ENCODE peak calls at places on chromosomes 1 and 21, in six cellular contexts. Z is lung, A is HCT116, D is heart right ventricle, G is heart left ventricle, R is foreskin keratinocyte. F is an unnamed sample. For H3K4me1, the result is how much of the 10 kb centered on the place peaks cover.

GRCh38 chr1:231357831-231358354 is 19.8 kb downstream of the SPRTN start:
- DNase-seq in A (peak), R (peak), D (peak), Z (peak), G (peak), F (no peak)

GRCh38 chr1:209689484-209689883 is 14.3 kb downstream of the G0S2 start:
- DNase-seq in A (no peak), D (no peak), Z (no peak), G (no peak), R (peak), F (no peak)

GRCh38 chr1:18886003-18886335 is 16.4 kb downstream of the ALDH4A1 start:
- DNase-seq in Z (no peak), G (no peak), R (peak), D (no peak), A (no peak), F (no peak)

GRCh38 chr1:162696286-162696862 is 64.1 kb downstream of the DDR2 start:
- DNase-seq in A (peak), G (peak), R (peak), Z (peak), D (peak), F (peak)

GRCh38 chr1:168333562-168334256 is 53.0 kb downstream of the TBX19 start:
- DNase-seq in G (no peak), A (no peak), Z (no peak), R (no peak), D (no peak), F (no peak)

GRCh38 chr1:29473167-29473855 is 237.0 kb downstream of the PTPRU start:
- DNase-seq in Z (no peak), G (no peak), R (no peak), D (no peak), A (no peak), F (no peak)

GRCh38 chr21:44751799-44752636 is 40.6 kb upstream of the TSPEAR start:
- DNase-seq in A (no peak), D (no peak), G (no peak), Z (no peak), R (no peak), F (no peak)

GRCh38 chr1:174965006-174965971 is 34.5 kb upstream of the CACYBP start:
- DNase-seq in D (no peak), A (no peak), Z (no peak), G (no peak), R (no peak), F (no peak)

GRCh38 chr1:200306954-200307754 is 102.7 kb downstream of the ZNF281 start:
- DNase-seq in A (peak), D (peak), Z (no peak), R (no peak), G (no peak), F (no peak)

GRCh38 chr1:5720936-5721335 is 271.3 kb downstream of the NPHP4 start:
- DNase-seq in G (no peak), A (no peak), R (peak), D (no peak), Z (no peak), F (no peak)

GRCh38 chr1:21827141-21827679 is 15.1 kb downstream of the LDLRAD2 start:
- DNase-seq in Z (no peak), D (no peak), R (no peak), G (no peak), A (no peak), F (no peak)

GRCh38 chr21:39136711-39137110 is 46.5 kb downstream of the PSMG1 start:
- DNase-seq in Z (peak), R (no peak), A (no peak), G (no peak), D (no peak), F (no peak)

GRCh38 chr1:150976401-150976821 is 1.8 kb upstream of the CERS2 start:
- DNase-seq in G (no peak), A (no peak), D (no peak), R (no peak), Z (no peak), F (no peak)

GRCh38 chr1:49060766-49061165 is 284.1 kb upstream of the BEND5 start:
- DNase-seq in R (no peak), A (no peak), G (no peak), D (no peak), Z (no peak), F (no peak)

GRCh38 chr1:233654667-233655432 is 40.9 kb downstream of the KCNK1 start:
- DNase-seq in D (no peak), Z (no peak), A (peak), R (peak), G (no peak), F (no peak)

DNA sequence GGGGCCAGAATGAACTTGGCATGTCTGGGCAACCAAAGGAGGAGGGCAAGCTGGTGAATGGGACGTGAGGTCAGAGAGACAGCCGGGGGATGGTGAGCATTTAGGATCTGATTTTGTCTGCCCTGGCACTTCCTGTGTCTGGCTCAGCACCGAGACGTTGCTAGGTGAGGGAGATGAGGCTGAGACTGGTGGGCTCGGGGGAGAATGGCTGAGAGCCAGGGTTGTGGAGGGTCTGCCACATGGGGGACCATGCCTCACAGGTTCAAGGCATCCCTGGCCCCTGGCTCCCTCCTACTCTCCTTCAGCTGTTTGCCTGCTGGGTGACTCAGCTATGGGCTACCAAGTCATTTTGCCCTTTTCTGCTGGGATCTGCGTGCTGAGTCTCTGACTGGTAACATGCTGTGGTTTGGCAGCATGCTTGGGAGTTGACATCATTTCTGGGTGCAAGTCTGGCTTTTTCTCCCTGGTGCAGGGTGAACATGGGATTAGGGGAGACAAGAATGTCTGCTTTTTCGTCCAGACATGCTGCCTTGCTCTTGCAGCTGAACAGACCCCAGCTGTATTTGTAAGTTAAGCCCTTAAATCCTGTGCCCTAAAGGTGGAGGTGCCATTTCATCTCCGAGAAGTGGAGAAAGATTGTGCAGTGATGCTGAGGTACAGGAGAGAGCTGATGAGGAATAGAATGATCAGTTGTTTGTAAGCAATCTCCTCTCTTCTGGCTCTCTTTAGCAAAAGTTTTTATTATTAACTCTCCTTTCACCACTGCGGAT is 17.6 kb downstream of the GALNT2 start:
- DNase-seq in R (peak), A (peak), G (peak), D (peak), Z (peak), F (no peak)
- H3K4me1 ChIP-seq in R (under half), A (under half), G (under half), D (under half), Z (under half), F (half or more)

DNA sequence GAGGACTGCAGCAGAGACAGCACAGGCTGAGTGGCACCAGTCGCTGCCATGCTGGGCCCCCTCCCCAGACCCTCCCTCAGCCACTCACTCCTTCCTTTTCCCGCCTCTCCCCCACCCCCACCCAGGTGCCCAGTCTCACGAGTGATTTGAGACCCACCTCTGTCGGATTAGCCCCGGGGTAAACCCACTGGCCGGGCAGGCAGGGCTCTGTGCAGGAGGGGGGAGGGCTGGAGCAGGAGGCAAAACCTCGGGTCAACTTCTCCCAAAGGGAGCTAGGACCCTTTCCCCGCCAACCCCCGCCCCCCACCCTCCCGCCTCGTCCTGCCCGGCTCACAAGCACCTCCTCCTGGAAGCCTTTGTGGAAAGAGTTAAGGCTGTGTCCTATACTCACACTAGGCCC is 3.5 kb upstream of the MRPL24 start:
- DNase-seq in A (no peak), R (no peak), Z (no peak), G (peak), D (no peak), F (no peak)
- H3K27ac ChIP-seq in A (no peak), R (no peak), Z (no peak), G (peak), D (peak), F (peak)

GRCh38 chr21:18517905-18518566 is 114.5 kb upstream of the TMPRSS15 start:
- DNase-seq in R (no peak), A (no peak), G (no peak), Z (no peak), D (no peak), F (no peak)

GRCh38 chr21:18524097-18524496 is 120.5 kb upstream of the TMPRSS15 start:
- DNase-seq in R (no peak), G (no peak), D (no peak), A (no peak), Z (no peak), F (no peak)

GRCh38 chr21:18521204-18521603 is 117.6 kb upstream of the TMPRSS15 start:
- DNase-seq in A (no peak), Z (no peak), G (no peak), D (no peak), R (no peak), F (no peak)

DNA sequence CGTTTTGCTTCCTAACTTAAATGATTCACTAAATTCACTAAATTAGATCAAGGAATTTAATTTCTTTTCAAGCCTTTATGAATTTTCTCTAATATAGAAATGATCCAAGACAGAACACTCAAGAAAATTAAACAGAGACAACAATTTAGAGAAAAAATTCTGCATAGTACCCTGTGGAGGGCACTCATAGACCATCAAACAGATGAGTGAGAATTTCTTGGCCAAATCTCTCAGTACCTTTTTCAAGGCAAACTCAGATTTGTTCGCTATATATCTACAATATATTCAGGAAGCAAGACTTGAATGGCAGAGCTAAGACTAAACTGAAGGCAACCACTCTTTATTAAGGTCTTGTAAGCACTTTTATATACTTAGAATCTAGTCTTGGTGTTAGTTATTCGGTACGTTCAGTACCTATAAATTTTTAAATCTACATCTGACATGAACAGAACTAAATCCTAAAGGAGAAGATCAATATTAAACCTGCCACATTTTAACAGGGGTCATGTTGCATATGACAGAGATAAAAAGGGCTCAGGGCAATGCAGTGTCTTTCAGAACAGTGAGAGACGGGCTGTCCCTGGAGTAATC is 118.7 kb upstream of the TMPRSS15 start:
- DNase-seq in G (no peak), R (no peak), D (no peak), A (no peak), Z (no peak), F (no peak)
- TF ChIP-seq CTCF in G (no peak), R (peak), D (peak), A (no peak), Z (no peak), F (peak)

DNA sequence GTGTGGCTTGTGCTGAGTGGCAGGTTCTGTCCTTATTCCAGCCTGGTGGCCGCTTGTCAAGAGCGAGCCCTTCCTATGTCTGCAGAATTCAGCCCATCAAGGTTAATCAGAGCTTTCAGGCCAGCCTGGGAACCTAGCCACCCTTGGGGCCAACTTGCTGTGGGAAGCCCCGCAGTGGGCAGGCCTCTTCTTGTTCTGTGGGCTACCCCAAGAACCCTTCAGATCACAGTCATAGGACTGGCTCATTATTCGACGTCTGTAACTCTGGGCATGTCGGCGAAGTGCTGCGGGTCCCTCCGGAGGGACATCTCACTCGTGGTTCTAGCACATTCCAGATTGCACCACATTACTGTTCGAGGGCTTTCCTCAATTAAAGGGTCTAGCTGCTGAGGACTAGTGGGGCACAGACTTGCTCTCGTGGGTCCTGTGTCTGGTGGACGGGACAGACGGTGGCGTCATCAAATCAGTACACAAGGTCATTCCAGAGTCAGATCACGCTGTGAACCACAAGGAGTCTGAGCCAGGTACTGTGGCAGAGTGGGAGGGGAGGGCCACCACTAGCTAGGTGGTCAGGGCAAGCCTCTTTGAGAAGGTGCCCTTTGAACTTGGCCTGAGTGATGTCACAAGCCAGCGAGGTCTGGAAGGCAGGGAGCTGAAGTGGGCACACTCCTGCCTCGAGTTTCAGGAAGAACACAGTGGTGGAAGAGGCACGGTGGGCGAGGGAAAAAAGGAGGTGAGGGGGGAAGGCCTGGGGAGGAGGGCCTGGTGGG is 20.3 kb upstream of the TNFRSF1B start:
- DNase-seq in R (no peak), G (no peak), Z (no peak), D (no peak), A (no peak), F (no peak)
- H3K4me1 ChIP-seq in R (under half), G (under half), Z (under half), D (under half), A (under half), F (half or more)

GRCh38 chr21:16420086-16420724 is 690.4 kb downstream of the USP25 start:
- DNase-seq in R (peak), Z (peak), A (no peak), G (peak), D (peak), F (peak)

GRCh38 chr21:16422702-16423101 is 692.9 kb downstream of the USP25 start:
- DNase-seq in D (no peak), R (peak), G (no peak), A (no peak), Z (no peak), F (no peak)

GRCh38 chr21:16418211-16418610 is 688.4 kb downstream of the USP25 start:
- DNase-seq in A (no peak), R (peak), G (no peak), D (no peak), Z (no peak), F (no peak)

GRCh38 chr21:16418663-16419062 is 688.9 kb downstream of the USP25 start:
- DNase-seq in D (no peak), G (no peak), R (peak), A (no peak), Z (no peak), F (no peak)

GRCh38 chr21:16419188-16419874 is 689.5 kb downstream of the USP25 start:
- DNase-seq in R (peak), A (no peak), D (peak), Z (peak), G (peak), F (peak)
- H3K27ac ChIP-seq in R (no peak), A (no peak), D (peak), Z (peak), G (peak), F (peak)

DNA sequence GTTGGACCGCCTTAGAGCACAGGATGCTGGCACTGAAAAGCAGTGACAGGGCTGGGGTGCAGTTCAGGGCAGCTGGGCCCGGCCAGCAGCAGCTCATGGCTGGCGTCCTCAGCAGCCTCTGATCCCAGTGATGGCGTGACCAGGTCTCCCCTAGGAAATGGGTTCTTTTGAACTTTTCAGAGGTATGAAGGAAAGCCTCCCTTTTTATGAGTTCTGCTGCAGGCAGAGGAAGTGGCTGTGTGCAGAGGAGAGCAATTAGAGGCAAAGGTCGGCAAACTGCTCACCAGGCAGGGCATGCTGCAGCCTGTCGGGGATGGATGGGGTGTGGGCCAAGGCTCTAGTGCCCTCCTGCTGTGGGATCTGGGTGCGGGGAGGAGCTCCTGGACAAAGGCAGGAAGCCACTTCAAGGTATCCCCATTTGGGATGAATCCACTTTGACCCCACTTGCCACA is 45.6 kb upstream of the RAB4A start:
- DNase-seq in D (no peak), R (no peak), G (no peak), A (no peak), Z (no peak), F (no peak)
- TF ChIP-seq CTCF in D (no peak), R (peak), G (no peak), A (no peak), Z (no peak), F (no peak)

GRCh38 chr1:64894438-64895196 is 71.7 kb downstream of the JAK1 start:
- DNase-seq in R (no peak), A (no peak), G (no peak), D (no peak), Z (no peak), F (no peak)

GRCh38 chr1:64898107-64898861 is 68.1 kb downstream of the JAK1 start:
- DNase-seq in Z (peak), R (peak), D (peak), G (peak), A (peak), F (peak)

GRCh38 chr1:64893921-64894320 is 72.4 kb downstream of the JAK1 start:
- DNase-seq in D (no peak), Z (no peak), G (no peak), A (no peak), R (no peak), F (no peak)

GRCh38 chr1:64895500-64895899 is 70.8 kb downstream of the JAK1 start:
- DNase-seq in G (no peak), D (no peak), Z (no peak), R (no peak), A (no peak), F (no peak)

DNA sequence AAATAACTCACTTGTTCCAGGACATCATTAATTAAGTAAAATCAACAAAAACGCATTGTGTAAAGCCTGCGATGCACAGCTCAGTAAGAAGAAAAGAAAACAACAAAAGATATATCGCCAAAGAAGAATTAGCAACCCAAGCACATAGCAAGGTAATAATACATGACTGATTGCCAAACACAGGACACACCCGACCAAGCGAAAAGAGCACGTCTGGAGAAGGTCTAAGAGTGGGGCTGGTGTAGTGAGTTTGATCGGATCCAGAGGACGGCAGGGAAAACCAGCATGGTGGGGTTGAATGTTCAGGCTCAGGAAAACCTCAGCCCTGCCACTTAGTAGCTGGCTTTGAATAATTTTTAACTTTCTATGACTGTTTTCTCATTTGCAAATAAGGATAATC is 69.8 kb downstream of the JAK1 start:
- DNase-seq in R (no peak), Z (no peak), D (no peak), A (no peak), G (no peak), F (no peak)
- H3K4me1 ChIP-seq in R (under half), Z (under half), D (under half), A (under half), G (under half), F (half or more)

GRCh38 chr1:58158465-58159423 is 387.8 kb downstream of the OMA1 start:
- DNase-seq in G (no peak), Z (no peak), D (no peak), A (no peak), R (no peak), F (no peak)
- H3K27ac ChIP-seq in G (no peak), Z (no peak), D (no peak), A (no peak), R (no peak), F (no peak)

F was measured in left ventricle myocardium inferior.